ENCODE peak calls at places on chromosome 13, in seven cellular contexts. I is transverse colon; N is CD4-positive, CD25-positive, alpha-beta regulatory T cell; L is effector memory CD4-positive, alpha-beta T cell; O is heart right ventricle; F is lower lobe of right lung; M is kidney. E is an unnamed sample. For H3K9me3, the result is how much of the 10 kb centered on the place peaks cover.

GRCh38 chr13:40064723-40065122 is 409.3 kb downstream of the COG6 start:
- DNase-seq in I (no peak), N (no peak), L (no peak), O (no peak), F (no peak), M (no peak), E (no peak)

GRCh38 chr13:30857018-30857417 is 49.1 kb upstream of the MEDAG start:
- DNase-seq in I (no peak), N (no peak), L (no peak), O (no peak), F (no peak), M (no peak), E (no peak)

GRCh38 chr13:66992183-66992582 is 238.0 kb downstream of the PCDH9 start:
- DNase-seq in I (no peak), N (no peak), L (no peak), O (no peak), F (no peak), M (no peak), E (no peak)

GRCh38 chr13:30145709-30146367 is 161.5 kb downstream of the KATNAL1 start:
- DNase-seq in I (no peak), N (no peak), L (no peak), O (no peak), F (no peak), M (no peak), E (no peak)

GRCh38 chr13:30881191-30881651 is 24.9 kb upstream of the MEDAG start:
- DNase-seq in I (no peak), N (no peak), L (no peak), O (peak), F (no peak), M (no peak), E (no peak)

GRCh38 chr13:32113564-32113963 is 82.0 kb downstream of the FRY start:
- DNase-seq in I (no peak), N (no peak), L (no peak), O (no peak), F (no peak), M (no peak), E (no peak)

GRCh38 chr13:23790591-23791170 is 98.5 kb downstream of the MIPEP start:
- DNase-seq in I (no peak), N (no peak), L (no peak), O (no peak), F (no peak), M (no peak), E (no peak)

GRCh38 chr13:39960206-39960605 is 304.7 kb downstream of the COG6 start:
- DNase-seq in I (no peak), N (no peak), L (no peak), O (no peak), F (no peak), M (no peak), E (no peak)

GRCh38 chr13:74847966-74848365 is 634.0 kb downstream of the TBC1D4 start:
- DNase-seq in I (no peak), N (no peak), L (no peak), O (no peak), F (no peak), M (no peak), E (no peak)

GRCh38 chr13:48319458-48320395 is 16.2 kb downstream of the RB1 start:
- DNase-seq in I (no peak), N (no peak), L (no peak), O (no peak), F (no peak), M (peak), E (no peak)

GRCh38 chr13:48322294-48322693 is 18.7 kb downstream of the RB1 start:
- DNase-seq in I (no peak), N (no peak), L (no peak), O (no peak), F (no peak), M (no peak), E (no peak)

GRCh38 chr13:48320396-48320790 is 16.8 kb downstream of the RB1 start:
- DNase-seq in I (no peak), N (no peak), L (no peak), O (no peak), F (no peak), M (peak), E (no peak)

GRCh38 chr13:48318714-48319457 is 15.3 kb downstream of the RB1 start:
- DNase-seq in I (no peak), N (no peak), L (no peak), O (peak), F (peak), M (peak), E (peak)

DNA sequence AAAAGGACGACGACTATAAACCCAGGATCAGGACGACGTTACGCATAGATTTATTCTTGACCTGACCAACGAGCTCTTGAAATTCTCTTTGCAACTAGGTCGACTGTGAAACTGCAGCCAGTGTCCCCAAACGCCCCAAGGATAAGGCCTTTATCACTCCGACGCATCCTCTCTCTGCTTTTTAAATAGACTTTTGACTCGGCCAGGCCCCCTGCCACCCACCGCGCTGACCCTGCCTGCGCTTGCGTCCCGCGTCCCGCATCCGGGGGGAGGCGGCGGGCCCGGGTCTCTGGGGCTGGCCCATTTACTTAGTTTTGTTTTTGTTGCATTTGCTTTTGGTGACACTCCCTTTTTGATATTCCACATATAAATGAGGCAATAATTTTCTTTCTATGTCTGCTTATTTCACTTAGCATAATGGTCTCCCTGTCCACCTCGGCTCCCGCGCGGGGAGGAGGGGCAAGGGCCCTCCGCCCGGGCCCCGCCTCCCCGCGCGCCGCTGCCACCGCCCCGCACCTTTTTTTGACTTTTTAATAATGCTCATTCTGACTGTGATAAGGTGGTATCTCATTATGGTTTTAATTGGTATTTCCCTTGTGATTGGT is 17.5 kb downstream of the RB1 start:
- DNase-seq in I (no peak), N (no peak), L (no peak), O (no peak), F (no peak), M (peak), E (no peak)
- H3K9me3 ChIP-seq in I (under half), N (under half), L (under half), O (under half), F (under half), M (under half), E (under half)

GRCh38 chr13:103961129-103961528 is 894.9 kb upstream of the SLC10A2 start:
- DNase-seq in I (no peak), N (no peak), L (no peak), O (no peak), F (no peak), M (no peak), E (no peak)

GRCh38 chr13:103965506-103966243 is 899.5 kb upstream of the SLC10A2 start:
- DNase-seq in I (no peak), N (no peak), L (no peak), O (no peak), F (no peak), M (no peak), E (no peak)

GRCh38 chr13:103960011-103960410 is 893.8 kb upstream of the SLC10A2 start:
- DNase-seq in I (no peak), N (no peak), L (no peak), O (no peak), F (no peak), M (no peak), E (no peak)

DNA sequence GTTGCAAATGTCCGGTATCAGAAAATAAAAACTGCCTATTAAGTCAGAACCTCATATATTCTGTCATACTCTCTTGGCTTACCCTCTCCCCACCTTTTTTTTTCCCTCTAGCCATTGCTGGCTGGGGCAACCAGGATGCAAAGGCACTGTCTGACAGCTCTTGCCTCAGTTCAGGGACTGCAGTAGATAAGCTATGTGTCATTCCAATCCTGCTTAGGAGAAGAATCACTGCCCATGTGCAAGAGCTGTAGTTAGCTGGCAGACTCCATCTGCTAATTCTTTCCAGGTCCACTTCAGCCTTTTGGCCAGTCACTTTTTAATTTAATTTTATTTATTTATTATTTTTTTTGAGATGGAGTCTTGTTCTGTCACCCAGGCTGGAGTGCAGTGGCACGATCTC is 895.6 kb upstream of the SLC10A2 start:
- DNase-seq in I (no peak), N (no peak), L (no peak), O (no peak), F (no peak), M (no peak), E (no peak)
- H3K9me3 ChIP-seq in I (under half), N (under half), L (under half), O (under half), F (under half), M (under half), E (under half)

DNA sequence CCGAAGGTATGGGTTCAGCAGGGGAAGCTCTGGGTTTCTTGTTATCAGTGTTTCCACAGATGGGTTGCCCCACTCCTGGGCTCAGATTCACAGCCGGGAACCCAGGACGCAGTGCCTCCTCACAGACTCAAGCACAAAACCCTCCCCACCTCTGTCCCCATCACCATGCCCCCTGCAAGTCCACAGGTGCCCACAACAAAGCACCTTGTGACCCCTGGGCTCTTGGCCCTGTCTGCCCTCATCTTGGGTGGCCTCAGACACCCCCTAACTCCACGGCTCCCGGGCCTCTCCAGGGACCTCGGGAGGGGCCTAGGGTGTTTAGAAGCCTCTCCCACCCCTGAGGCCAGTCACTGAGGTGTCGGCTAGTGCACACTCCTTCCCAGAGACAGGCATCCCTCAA is 231.7 kb downstream of the TUBA3C start:
- DNase-seq in I (no peak), N (no peak), L (no peak), O (no peak), F (no peak), M (no peak), E (no peak)
- H3K9me3 ChIP-seq in I (under half), N (under half), L (under half), O (under half), F (under half), M (under half), E (under half)

GRCh38 chr13:100378533-100378932 is 210.1 kb downstream of the GGACT start:
- DNase-seq in I (no peak), N (no peak), L (no peak), O (no peak), F (no peak), M (no peak), E (no peak)
- H3K9me3 ChIP-seq in I (under half), N (under half), L (under half), O (under half), F (under half), M (under half), E (under half)

GRCh38 chr13:65275838-65276630 is 1954.1 kb downstream of the PCDH9 start:
- DNase-seq in I (no peak), N (no peak), L (no peak), O (no peak), F (no peak), M (no peak), E (no peak)
- H3K9me3 ChIP-seq in I (under half), N (under half), L (under half), O (under half), F (under half), M (under half), E (under half)

GRCh38 chr13:18993884-18994660 is 187.6 kb downstream of the TUBA3C start:
- DNase-seq in I (no peak), N (no peak), L (no peak), O (no peak), F (no peak), M (no peak), E (no peak)

GRCh38 chr13:18995259-18995873 is 186.3 kb downstream of the TUBA3C start:
- DNase-seq in I (no peak), N (no peak), L (no peak), O (no peak), F (no peak), M (no peak), E (no peak)

GRCh38 chr13:18991054-18991453 is 190.6 kb downstream of the TUBA3C start:
- DNase-seq in I (no peak), N (no peak), L (no peak), O (no peak), F (no peak), M (no peak), E (no peak)

GRCh38 chr13:18996221-18996620 is 185.4 kb downstream of the TUBA3C start:
- DNase-seq in I (no peak), N (no peak), L (no peak), O (no peak), F (no peak), M (no peak), E (no peak)

GRCh38 chr13:18992791-18993190 is 188.8 kb downstream of the TUBA3C start:
- DNase-seq in I (no peak), N (no peak), L (no peak), O (no peak), F (no peak), M (no peak), E (no peak)
- H3K9me3 ChIP-seq in I (under half), N (under half), L (under half), O (half or more), F (under half), M (under half), E (under half)

GRCh38 chr13:111899714-111900389 is 167.1 kb upstream of the SOX1 start:
- DNase-seq in I (no peak), N (no peak), L (no peak), O (no peak), F (no peak), M (no peak), E (no peak)
- H3K9me3 ChIP-seq in I (under half), N (under half), L (under half), O (under half), F (under half), M (under half), E (under half)

GRCh38 chr13:114089341-114089740 is 43.1 kb downstream of the RASA3 start:
- DNase-seq in I (peak), N (no peak), L (no peak), O (no peak), F (no peak), M (peak), E (no peak)
- H3K9me3 ChIP-seq in I (under half), N (under half), L (under half), O (under half), F (under half), M (under half), E (under half)

DNA sequence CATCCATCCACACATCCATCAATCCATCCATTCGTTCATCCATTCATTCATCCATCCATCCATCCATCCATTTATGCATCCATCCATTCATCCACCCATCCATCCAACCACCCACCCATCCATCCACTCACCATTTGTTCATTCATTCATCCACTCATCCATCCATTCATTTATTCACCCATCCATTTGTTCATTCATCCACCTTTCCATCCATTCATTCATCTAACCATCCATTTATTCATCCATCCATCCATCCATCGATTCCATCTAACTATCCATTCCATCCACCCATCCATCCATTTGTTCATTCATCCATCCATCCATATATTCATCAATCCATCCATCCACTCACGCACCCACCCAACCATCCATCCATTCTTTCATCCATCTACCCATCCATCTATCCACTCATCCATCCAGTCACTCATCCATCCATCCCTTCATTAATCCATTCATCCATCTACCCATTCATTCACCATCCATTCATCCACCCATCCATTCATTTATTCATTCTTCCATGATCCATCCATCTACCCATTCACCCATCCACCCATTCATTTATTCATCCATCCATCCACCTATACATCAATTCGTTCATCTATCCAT is 225.0 kb downstream of the TUBA3C start:
- DNase-seq in I (no peak), N (no peak), L (no peak), O (no peak), F (no peak), M (no peak), E (no peak)
- H3K9me3 ChIP-seq in I (under half), N (under half), L (under half), O (under half), F (under half), M (under half), E (under half)